ENCODE peak calls at places on chromosomes 6 and 20, in four cellular contexts. W is heart right ventricle, C is ascending aorta, A is ovary. Z is an unnamed sample.

GRCh38 chr6:118188561-118188960 is 281.5 kb downstream of the SLC35F1 start:
- DNase-seq in W (no peak), C (no peak), A (no peak), Z (no peak)

GRCh38 chr6:94052754-94053153 is 633.4 kb upstream of the EPHA7 start:
- DNase-seq in W (no peak), C (no peak), A (no peak), Z (no peak)

GRCh38 chr20:44052166-44052565 is 134.8 kb downstream of the JPH2 start:
- DNase-seq in W (no peak), C (no peak), A (no peak), Z (no peak)

GRCh38 chr20:2697768-2698167 is 5.2 kb downstream of the EBF4 start:
- DNase-seq in W (no peak), C (no peak), A (no peak), Z (no peak)

GRCh38 chr6:56668158-56668557 is 25.5 kb upstream of the DST start:
- DNase-seq in W (no peak), C (no peak), A (no peak), Z (no peak)

GRCh38 chr6:6645266-6645917 is 56.9 kb downstream of the LY86 start:
- DNase-seq in W (no peak), C (no peak), A (no peak), Z (no peak)

GRCh38 chr6:46014511-46015118 is 1.0 kb downstream of the CLIC5 start:
- DNase-seq in W (peak; percentile 48), C (no peak), A (no peak), Z (no peak)

GRCh38 chr6:168968228-168968627 is 285.4 kb downstream of the THBS2 start:
- DNase-seq in W (peak; percentile 46), C (no peak), A (no peak), Z (peak; percentile 99)

GRCh38 chr20:17614176-17614811 is 44.4 kb downstream of the DSTN start:
- DNase-seq in W (peak; percentile 83), C (peak; percentile 84), A (peak; percentile 87), Z (no peak)

GRCh38 chr20:43963233-43963632 is 48.6 kb downstream of the TOX2 start:
- DNase-seq in W (no peak), C (no peak), A (no peak), Z (no peak)

GRCh38 chr20:36644032-36644712 is 1.8 kb downstream of the SLA2 start:
- DNase-seq in W (no peak), C (no peak), A (peak; percentile 9), Z (no peak)

GRCh38 chr20:44526129-44526528 is 4.3 kb upstream of the SERINC3 start:
- DNase-seq in W (no peak), C (no peak), A (no peak), Z (peak; percentile 21)

GRCh38 chr20:63778034-63778752 is 38.6 kb downstream of the SLC2A4RG start:
- DNase-seq in W (no peak), C (no peak), A (no peak), Z (peak; percentile 18)

GRCh38 chr6:63487123-63487813 is 85.0 kb upstream of the LOC128125822 start:
- DNase-seq in W (no peak), C (no peak), A (no peak), Z (no peak)

GRCh38 chr6:99588618-99589289 is 17.9 kb upstream of the PRDM13 start:
- DNase-seq in W (peak; percentile 26), C (peak; percentile 78), A (peak; percentile 78), Z (peak; percentile 50)

GRCh38 chr20:41509316-41509715 is 108.9 kb downstream of the CHD6 start:
- DNase-seq in W (no peak), C (no peak), A (no peak), Z (no peak)

GRCh38 chr20:41509801-41510200 is 108.4 kb downstream of the CHD6 start:
- DNase-seq in W (peak; percentile 31), C (no peak), A (no peak), Z (no peak)

GRCh38 chr20:41510224-41510623 is 108.0 kb downstream of the CHD6 start:
- DNase-seq in W (no peak), C (no peak), A (no peak), Z (no peak)

GRCh38 chr20:41507851-41508250 is 110.3 kb downstream of the CHD6 start:
- DNase-seq in W (no peak), C (no peak), A (no peak), Z (no peak)

GRCh38 chr20:41508335-41508734 is 109.8 kb downstream of the CHD6 start:
- DNase-seq in W (no peak), C (no peak), A (no peak), Z (no peak)
- TF ChIP-seq CTCF in W (no peak), C (no peak), A (no peak), Z (no peak)

DNA sequence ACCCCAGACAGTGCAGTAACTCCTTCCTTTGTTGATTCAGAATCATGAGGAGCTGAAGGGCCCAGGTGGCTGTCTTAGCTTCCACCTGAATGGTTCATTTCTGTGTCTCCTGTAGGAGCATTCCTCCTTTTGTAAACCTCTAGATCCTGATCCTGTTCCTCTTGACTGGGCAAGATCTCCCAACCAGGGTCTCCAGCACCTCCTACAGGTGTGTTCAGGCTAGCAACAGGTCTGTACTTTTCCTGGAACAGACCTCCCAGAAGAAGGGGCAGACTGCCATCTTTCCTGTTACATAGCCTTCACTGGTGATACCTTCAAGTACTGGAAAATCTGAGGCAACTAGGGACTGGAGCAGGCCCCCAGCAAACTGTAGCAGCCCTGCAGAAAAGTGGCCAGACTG is 35.2 kb downstream of the HLA-B start:
- DNase-seq in W (no peak), C (no peak), A (no peak), Z (no peak)
- TF ChIP-seq CTCF in W (no peak), C (no peak), A (no peak), Z (no peak)

GRCh38 chr6:129894904-129895303 is 33.8 kb upstream of the TMEM244 start:
- DNase-seq in W (no peak), C (no peak), A (no peak), Z (no peak)

GRCh38 chr6:129890701-129891100 is 29.6 kb upstream of the TMEM244 start:
- DNase-seq in W (no peak), C (no peak), A (no peak), Z (peak; percentile 12)

GRCh38 chr6:129890164-129890563 is 29.0 kb upstream of the TMEM244 start:
- DNase-seq in W (no peak), C (no peak), A (no peak), Z (peak; percentile 39)

GRCh38 chr6:129895692-129896091 is 34.6 kb upstream of the TMEM244 start:
- DNase-seq in W (no peak), C (no peak), A (no peak), Z (no peak)

GRCh38 chr6:129893513-129894098 is 32.5 kb upstream of the TMEM244 start:
- DNase-seq in W (no peak), C (no peak), A (no peak), Z (peak; percentile 30)
- TF ChIP-seq CTCF in W (peak; percentile 42), C (peak; percentile 10), A (no peak), Z (peak; percentile 87)

DNA sequence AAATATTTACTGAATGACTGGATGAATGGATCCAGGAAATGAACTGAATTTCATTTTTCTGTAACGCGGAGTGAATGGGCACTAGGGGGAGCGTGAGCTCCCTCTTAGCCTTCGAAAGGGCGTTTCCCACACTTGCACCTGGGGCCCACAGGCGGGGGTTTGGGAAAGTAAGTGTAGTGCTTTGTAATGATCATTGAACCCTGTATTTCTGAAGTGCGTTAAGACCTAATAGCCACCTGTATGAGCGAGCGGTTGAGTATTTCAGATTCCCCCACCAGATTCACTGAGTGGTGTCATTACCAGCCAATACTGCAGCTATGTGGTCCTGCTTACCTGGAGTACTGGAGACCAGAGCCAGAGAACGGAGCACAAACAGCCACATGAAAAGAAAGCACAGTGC is 10.5 kb downstream of the SYTL3 start:
- DNase-seq in W (no peak), C (peak; percentile 38), A (no peak), Z (no peak)
- TF ChIP-seq CTCF in W (peak; percentile 37), C (peak; percentile 6), A (no peak), Z (peak; percentile 76)

GRCh38 chr20:5402903-5403531 is 86.3 kb upstream of the PROKR2 start:
- DNase-seq in W (no peak), C (no peak), A (no peak), Z (peak; percentile 9)
- TF ChIP-seq CTCF in W (no peak), C (no peak), A (no peak), Z (peak; percentile 74)

Z was measured in HFFc6.